ENCODE peak calls at places on chromosomes 6 and 20, in eight cellular contexts. H, F, A, I, O, D, S and C are unnamed samples.

GRCh38 chr6:78810146-78810545 is 57.2 kb upstream of the IRAK1BP1 start:
- DNase-seq in I (no peak), D (peak), S (peak), A (peak), F (no peak), O (peak), H (no peak), C (peak)

GRCh38 chr20:43938932-43939761 is 24.5 kb downstream of the TOX2 start:
- DNase-seq in D (no peak), S (peak), O (peak), I (no peak), A (no peak), F (peak), H (peak), C (peak)

GRCh38 chr20:16040742-16041141 is 532.5 kb downstream of the KIF16B start:
- DNase-seq in S (no peak), O (no peak), I (no peak), A (no peak), D (no peak), H (no peak), F (no peak), C (no peak)

GRCh38 chr6:150142304-150142656 is 564 bp upstream of the PPP1R14C start:
- DNase-seq in H (peak), O (no peak), F (no peak), I (no peak), A (no peak), S (peak), D (no peak), C (peak)

GRCh38 chr6:41942045-41942851 is 640 bp upstream of the CCND3 start:
- DNase-seq in O (no peak), I (no peak), F (no peak), H (no peak), D (no peak), A (no peak), S (peak), C (peak)

GRCh38 chr6:155224031-155224451 is 39.8 kb upstream of the CLDN20 start:
- DNase-seq in I (no peak), S (peak), D (no peak), F (no peak), A (no peak), H (no peak), O (peak), C (peak)

GRCh38 chr20:49880177-49880576 is 35.2 kb downstream of the SPATA2 start:
- DNase-seq in H (no peak), A (no peak), F (no peak), O (no peak), D (no peak), S (peak), I (peak), C (peak)

GRCh38 chr6:147058786-147059434 is 145.3 kb upstream of the STXBP5 start:
- DNase-seq in A (peak), I (no peak), O (no peak), F (no peak), S (no peak), D (no peak), H (no peak), C (no peak)

GRCh38 chr6:38239719-38240451 is 399.8 kb downstream of the BTBD9 start:
- DNase-seq in F (no peak), S (peak), I (no peak), H (no peak), D (no peak), A (no peak), O (no peak), C (no peak)

DNA sequence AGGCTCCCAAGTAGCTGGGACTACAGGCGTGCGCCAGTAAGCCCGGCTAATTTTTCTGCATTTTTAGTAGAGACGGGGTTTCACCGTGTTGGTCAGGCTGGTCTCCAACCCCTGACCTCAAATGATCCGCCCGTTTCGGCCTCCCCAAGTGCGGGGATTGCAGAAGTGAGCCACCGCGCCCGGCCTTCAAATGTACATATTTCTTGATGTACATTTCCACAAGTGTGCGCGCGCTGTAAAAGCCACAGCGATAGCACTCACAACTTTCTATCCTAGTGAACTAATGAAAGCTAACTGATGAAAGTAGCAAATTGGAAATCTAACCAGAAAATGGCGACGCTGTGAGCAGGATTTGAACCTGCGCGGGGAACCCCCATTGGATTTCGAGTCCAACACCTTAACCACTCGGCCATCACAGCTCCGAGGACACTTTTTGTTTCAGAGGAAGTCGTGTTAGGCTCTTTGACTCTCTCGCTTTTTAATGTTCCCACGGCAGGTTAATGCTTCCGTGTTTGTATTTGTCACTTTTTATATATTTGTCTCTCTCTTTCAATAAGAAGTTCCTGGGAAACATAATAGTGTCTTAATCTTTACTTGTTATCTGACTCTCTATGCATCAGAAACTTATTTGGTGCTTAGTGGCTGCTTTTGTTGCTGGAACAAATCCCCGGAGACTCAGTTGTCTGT is 199.4 kb upstream of the ZNF184 start:
- DNase-seq in A (peak), O (peak), F (no peak), H (no peak), S (peak), D (peak), I (no peak), C (no peak)
- H3K4me3 ChIP-seq in A (peak), O (peak), F (no peak), H (no peak), S (peak), D (peak), I (peak), C (peak)

GRCh38 chr20:58225490-58226200 is 2.8 kb downstream of the ANKRD60 start:
- DNase-seq in F (no peak), H (no peak), O (no peak), D (no peak), I (peak), S (no peak), A (no peak), C (peak)

GRCh38 chr20:58224097-58224496 is 4.4 kb downstream of the ANKRD60 start:
- DNase-seq in F (no peak), O (no peak), I (no peak), D (no peak), S (no peak), A (no peak), H (no peak), C (no peak)

GRCh38 chr20:58222446-58222845 is 6.0 kb downstream of the ANKRD60 start:
- DNase-seq in H (no peak), O (no peak), D (peak), A (no peak), I (no peak), F (no peak), S (no peak), C (no peak)

GRCh38 chr20:58224974-58225373 is 3.5 kb downstream of the ANKRD60 start:
- DNase-seq in S (no peak), D (no peak), O (no peak), F (no peak), I (no peak), H (no peak), A (no peak), C (no peak)

DNA sequence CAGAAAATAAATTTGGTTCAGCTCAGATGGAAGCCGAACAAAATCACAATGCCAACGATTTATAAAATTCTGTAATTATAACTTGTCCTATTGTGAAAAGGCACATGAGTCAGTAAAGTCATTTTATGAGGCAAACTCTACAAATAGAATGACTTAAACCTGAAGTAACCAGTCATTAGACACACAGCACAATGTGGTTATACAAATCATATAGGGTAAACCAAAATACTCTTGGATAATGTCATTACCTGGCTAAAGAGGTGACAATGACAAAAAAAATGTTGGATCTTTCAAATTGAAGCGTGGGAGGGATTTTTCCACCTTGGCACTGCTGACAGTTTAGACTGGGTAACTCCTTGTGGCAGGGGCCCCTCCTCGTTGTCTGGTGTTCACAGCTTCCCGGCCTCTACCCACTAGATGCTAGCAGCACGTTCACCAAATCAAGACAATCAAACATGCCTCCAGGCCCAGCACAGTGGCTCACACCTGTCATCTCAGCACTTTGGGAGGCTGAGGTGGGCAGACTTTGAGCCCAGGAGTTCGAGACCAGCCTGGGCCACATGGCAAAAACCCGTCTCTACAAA is 5.0 kb downstream of the ANKRD60 start:
- DNase-seq in I (no peak), S (no peak), H (no peak), O (no peak), A (no peak), D (no peak), F (no peak), C (no peak)
- H3K4me3 ChIP-seq in I (no peak), S (no peak), H (no peak), O (no peak), A (no peak), D (no peak), F (no peak), C (no peak)

GRCh38 chr6:31776563-31776960 is 566 bp downstream of the VWA7 start:
- DNase-seq in F (no peak), A (no peak), D (peak), I (no peak), H (no peak), S (no peak), O (no peak), C (no peak)
- H3K4me3 ChIP-seq in F (peak), A (no peak), D (peak), I (peak), H (no peak), S (no peak), O (no peak), C (no peak)

GRCh38 chr20:63697868-63698545 is 1.6 kb downstream of the TNFRSF6B start:
- DNase-seq in S (no peak), H (no peak), F (no peak), O (no peak), D (peak), A (no peak), I (no peak), C (no peak)

GRCh38 chr20:63701051-63701328 is 4.5 kb downstream of the TNFRSF6B start:
- DNase-seq in D (no peak), I (no peak), S (no peak), A (no peak), F (no peak), H (no peak), O (no peak), C (no peak)

GRCh38 chr20:63700199-63701050 is 4.0 kb downstream of the TNFRSF6B start:
- DNase-seq in O (no peak), F (no peak), D (peak), A (no peak), H (no peak), S (no peak), I (peak), C (no peak)

GRCh38 chr20:63698739-63699465 is 2.5 kb downstream of the TNFRSF6B start:
- DNase-seq in S (peak), D (peak), O (peak), H (no peak), F (peak), I (peak), A (no peak), C (peak)

GRCh38 chr20:63699466-63700198 is 3.2 kb downstream of the TNFRSF6B start:
- DNase-seq in A (no peak), O (no peak), S (no peak), D (peak), H (no peak), I (peak), F (peak), C (no peak)
- H3K4me3 ChIP-seq in A (no peak), O (no peak), S (no peak), D (no peak), H (no peak), I (peak), F (no peak), C (no peak)

GRCh38 chr20:18837710-18838109 is 24.1 kb downstream of the SCP2D1 start:
- DNase-seq in F (no peak), A (no peak), H (no peak), D (no peak), O (peak), S (no peak), I (peak), C (no peak)

GRCh38 chr20:18832801-18833200 is 19.2 kb downstream of the SCP2D1 start:
- DNase-seq in A (no peak), H (no peak), I (no peak), O (no peak), D (no peak), S (no peak), F (no peak), C (no peak)

GRCh38 chr20:18835850-18836249 is 22.3 kb downstream of the SCP2D1 start:
- DNase-seq in A (no peak), O (no peak), F (no peak), S (no peak), D (no peak), H (no peak), I (no peak), C (no peak)

DNA sequence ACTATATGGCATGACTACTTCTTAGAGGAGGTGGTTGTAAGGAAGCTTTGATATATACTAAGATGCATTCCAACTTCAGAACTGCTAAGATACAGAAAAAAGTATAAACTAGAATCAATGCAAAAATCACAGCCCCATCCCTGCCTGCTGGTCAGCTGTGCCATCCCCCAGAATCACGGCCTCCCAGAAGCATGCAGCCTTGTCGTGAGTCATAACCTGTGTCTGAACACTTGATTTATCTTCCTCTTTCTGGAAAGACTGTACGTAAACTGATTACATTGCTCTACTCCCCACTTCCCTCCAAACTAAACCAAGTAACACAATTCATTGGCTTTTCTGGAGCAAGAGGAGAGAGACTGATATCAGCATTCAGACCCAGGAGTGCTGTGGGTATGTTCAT is 18.2 kb downstream of the SCP2D1 start:
- DNase-seq in H (no peak), F (no peak), O (peak), A (no peak), D (no peak), S (peak), I (no peak), C (peak)
- H3K4me3 ChIP-seq in H (no peak), F (no peak), O (no peak), A (no peak), D (no peak), S (no peak), I (no peak), C (no peak)

GRCh38 chr6:53067307-53067706 is 2.1 kb downstream of the FBXO9 start:
- DNase-seq in A (no peak), H (no peak), S (no peak), D (no peak), F (no peak), O (no peak), I (no peak), C (no peak)
- H3K4me3 ChIP-seq in A (no peak), H (no peak), S (peak), D (no peak), F (no peak), O (no peak), I (no peak), C (no peak)

DNA sequence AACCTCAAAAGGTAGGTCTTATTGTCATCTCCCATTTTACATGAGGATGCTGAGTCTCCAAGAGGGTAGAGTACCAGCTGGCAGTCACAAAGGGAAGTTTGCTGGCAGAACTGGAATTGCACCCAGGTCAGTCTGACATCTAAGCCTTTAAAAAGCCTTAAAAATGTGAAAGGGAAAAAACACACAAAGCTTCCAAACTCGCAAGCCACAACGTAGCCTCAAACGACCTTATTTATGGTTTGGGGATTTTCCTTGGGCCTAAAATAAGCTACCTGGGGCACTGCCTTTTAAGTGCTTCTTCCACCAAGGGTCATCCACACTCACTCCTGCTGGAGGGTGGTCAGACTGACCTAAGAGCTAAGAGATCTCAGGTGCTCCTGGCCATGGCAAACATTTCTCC is 2.1 kb downstream of the MBOAT1 start:
- DNase-seq in H (no peak), I (no peak), A (no peak), F (no peak), S (no peak), O (no peak), D (no peak), C (no peak)
- H3K4me3 ChIP-seq in H (no peak), I (peak), A (no peak), F (no peak), S (no peak), O (no peak), D (no peak), C (no peak)

GRCh38 chr6:8881663-8882062 is 446.3 kb upstream of the SLC35B3 start:
- DNase-seq in S (no peak), A (no peak), H (no peak), F (no peak), I (no peak), O (no peak), D (no peak), C (no peak)
- H3K4me3 ChIP-seq in S (no peak), A (no peak), H (no peak), F (no peak), I (no peak), O (no peak), D (no peak), C (no peak)

DNA sequence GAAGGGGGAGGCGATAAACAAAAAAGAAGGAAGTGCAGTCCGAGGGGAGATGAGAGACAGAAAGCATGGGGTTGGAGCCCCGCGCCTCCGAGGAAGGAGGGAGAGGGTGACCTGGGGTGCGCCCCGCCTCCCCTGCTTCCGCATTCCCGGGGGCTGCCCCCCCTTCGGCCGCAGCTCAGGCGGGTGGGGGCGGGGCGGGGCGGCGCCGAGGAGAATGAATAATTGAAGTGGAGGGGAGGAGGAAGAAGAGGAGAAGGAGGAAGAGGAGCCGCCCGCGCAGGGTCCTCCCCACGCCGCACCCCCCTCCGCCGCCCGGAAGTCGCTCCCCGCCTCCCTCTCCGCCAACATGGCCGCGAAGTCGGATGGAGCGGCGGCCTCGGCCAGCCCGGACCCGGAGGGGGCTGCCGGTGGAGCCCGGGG is at the start of gene XKR7:
- DNase-seq in O (no peak), F (no peak), D (peak), I (no peak), A (peak), H (no peak), S (no peak), C (no peak)
- H3K4me3 ChIP-seq in O (no peak), F (peak), D (peak), I (peak), A (peak), H (peak), S (peak), C (no peak)